ENCODE peak calls at places on chromosomes 6 and 20, in seven cellular contexts. J, T, P, K, U, G and D are unnamed samples.
A peak's percentile ranks its signal among the peaks of the same experiment; 100 is the strongest.

GRCh38 chr6:1321715-1322114 is 9.8 kb downstream of the FOXQ1 start:
- DNase-seq in J (no peak), T (no peak), P (no peak), K (no peak), U (peak; percentile 66), G (peak; percentile 55), D (no peak)

GRCh38 chr6:137268911-137269310 is 49.7 kb upstream of the IFNGR1 start:
- DNase-seq in J (no peak), T (no peak), P (no peak), K (no peak), U (no peak), G (no peak), D (no peak)

GRCh38 chr6:168216741-168217140 is 102.8 kb downstream of the DACT2 start:
- DNase-seq in J (no peak), T (no peak), P (no peak), K (no peak), U (no peak), G (no peak), D (no peak)

GRCh38 chr6:140627002-140627401 is 1252.6 kb upstream of the CITED2 start:
- DNase-seq in J (no peak), T (no peak), P (no peak), K (no peak), U (no peak), G (no peak), D (no peak)

GRCh38 chr6:40999498-41000070 is 39.4 kb downstream of the UNC5CL start:
- DNase-seq in J (peak; percentile 42), T (no peak), P (peak; percentile 31), K (peak; percentile 52), U (peak; percentile 32), G (peak; percentile 53), D (peak; percentile 49)

GRCh38 chr6:13058043-13058442 is 270.3 kb downstream of the TBC1D7 start:
- DNase-seq in J (no peak), T (no peak), P (no peak), K (no peak), U (no peak), G (no peak), D (no peak)

GRCh38 chr6:37784585-37784967 is 35.0 kb upstream of the ZFAND3 start:
- DNase-seq in J (no peak), T (no peak), P (no peak), K (no peak), U (no peak), G (no peak), D (no peak)

GRCh38 chr20:41248371-41249024 is 69.0 kb downstream of the ZHX3 start:
- DNase-seq in J (peak; percentile 41), T (no peak), P (peak; percentile 94), K (peak; percentile 22), U (no peak), G (peak; percentile 25), D (no peak)

GRCh38 chr6:165594584-165595333 is 68.3 kb downstream of the PDE10A start:
- DNase-seq in J (no peak), T (no peak), P (no peak), K (no peak), U (no peak), G (no peak), D (no peak)

GRCh38 chr6:116444092-116444491 is 17.1 kb upstream of the CALHM6 start:
- DNase-seq in J (no peak), T (no peak), P (peak; percentile 42), K (peak; percentile 34), U (peak; percentile 51), G (peak; percentile 50), D (peak; percentile 41)

GRCh38 chr20:37543828-37544227 is 16.2 kb upstream of the BLCAP start:
- DNase-seq in J (no peak), T (no peak), P (no peak), K (no peak), U (peak; percentile 54), G (peak; percentile 56), D (no peak)

GRCh38 chr6:14618759-14619418 is 501.3 kb downstream of the CD83 start:
- DNase-seq in J (no peak), T (no peak), P (no peak), K (no peak), U (no peak), G (no peak), D (no peak)

GRCh38 chr6:107728564-107728897 is 95.6 kb downstream of the SCML4 start:
- DNase-seq in J (no peak), T (no peak), P (no peak), K (no peak), U (no peak), G (no peak), D (no peak)